ENCODE peak calls at places on chromosomes 16 and 17, in nine cellular contexts. P is naive thymus-derived CD8-positive, alpha-beta T cell; T is HTR-8/SVneo; D is glomerular endothelial cell; J is WERI-Rb-1; X is AG20443; V is GM13977; U is activated naive CD4-positive, alpha-beta T cell treated with anti-CD3 and anti-CD28 coated beads for 36 hours; B is cardiac muscle cell. I is an unnamed sample.

GRCh38 chr17:57106107-57106835 is 21.2 kb downstream of the AKAP1 start:
- DNase-seq in B (no peak), T (no peak), D (no peak), X (no peak), P (no peak), J (peak), U (no peak), V (no peak), I (peak)

GRCh38 chr17:77742579-77742978 is 215.9 kb upstream of the TNRC6C start:
- DNase-seq in D (no peak), P (no peak), X (no peak), U (no peak), B (no peak), T (no peak), V (no peak), J (no peak), I (no peak)

GRCh38 chr16:80071964-80072363 is 468.8 kb upstream of the DYNLRB2 start:
- DNase-seq in T (no peak), X (no peak), B (no peak), U (no peak), P (no peak), D (no peak), J (no peak), V (no peak), I (no peak)

GRCh38 chr17:66964930-66965800 is 658 bp downstream of the CACNG4 start:
- DNase-seq in D (no peak), V (peak), U (peak), T (peak), P (no peak), J (peak), B (peak), X (peak), I (peak)

GRCh38 chr17:1362065-1362848 is 37.8 kb downstream of the YWHAE start:
- DNase-seq in X (no peak), U (peak), B (no peak), D (no peak), P (peak), V (no peak), T (no peak), J (no peak), I (no peak)

GRCh38 chr16:58379736-58380135 is 12.5 kb upstream of the GINS3 start:
- DNase-seq in J (no peak), B (no peak), T (no peak), X (no peak), V (no peak), P (no peak), U (no peak), D (no peak), I (no peak)

GRCh38 chr16:9144106-9144505 is 52.7 kb downstream of the HAPSTR1 start:
- DNase-seq in U (no peak), V (no peak), D (no peak), J (no peak), X (no peak), B (no peak), T (no peak), P (no peak), I (no peak)

GRCh38 chr16:72934661-72935403 is 113.1 kb downstream of the ZFHX3 start:
- DNase-seq in J (no peak), B (peak), D (no peak), U (no peak), P (no peak), V (no peak), X (no peak), T (no peak), I (no peak)

GRCh38 chr16:66524601-66525164 is 25.2 kb downstream of the TK2 start:
- DNase-seq in D (no peak), P (no peak), J (no peak), T (no peak), X (no peak), B (no peak), U (no peak), V (peak), I (no peak)

GRCh38 chr16:86764551-86764950 is 186.2 kb downstream of the FOXL1 start:
- DNase-seq in D (no peak), T (no peak), B (no peak), U (no peak), P (no peak), J (no peak), V (no peak), X (no peak), I (no peak)

GRCh38 chr17:1294157-1294717 is 14.8 kb downstream of the TRARG1 start:
- DNase-seq in P (peak), T (no peak), B (no peak), U (peak), X (no peak), D (no peak), V (no peak), J (no peak), I (no peak)

GRCh38 chr17:34408439-34408838 is 45.4 kb upstream of the CCL1 start:
- DNase-seq in P (no peak), J (no peak), D (no peak), V (no peak), X (no peak), B (no peak), T (no peak), U (no peak), I (no peak)

GRCh38 chr16:84592718-84593117 is 25.2 kb downstream of the COTL1 start:
- DNase-seq in T (no peak), U (no peak), P (no peak), J (no peak), X (no peak), D (no peak), V (no peak), B (no peak), I (no peak)

GRCh38 chr16:56916571-56917403 is 15.2 kb upstream of the HERPUD1 start:
- DNase-seq in B (no peak), X (no peak), U (peak), J (no peak), P (peak), T (no peak), D (no peak), V (peak), I (no peak)

GRCh38 chr16:57998484-57998883 is 2.0 kb downstream of the ZNF319 start:
- DNase-seq in U (peak), D (no peak), J (no peak), B (peak), P (peak), V (no peak), X (no peak), T (no peak), I (no peak)

GRCh38 chr16:56800355-56800754 is 64.7 kb upstream of the SLC12A3 start:
- DNase-seq in X (peak), B (peak), T (no peak), P (no peak), U (no peak), V (no peak), J (no peak), D (no peak), I (no peak)

GRCh38 chr16:54241525-54241924 is 45.1 kb downstream of the IRX3 start:
- DNase-seq in T (no peak), D (no peak), X (no peak), U (no peak), B (no peak), J (no peak), V (no peak), P (no peak), I (no peak)

GRCh38 chr16:86512301-86512859 is 2.1 kb downstream of the FOXF1 start:
- DNase-seq in T (no peak), J (no peak), U (no peak), V (no peak), B (no peak), P (no peak), X (no peak), D (no peak), I (no peak)

GRCh38 chr16:58258326-58258725 is 36.5 kb downstream of the PRSS54 start:
- DNase-seq in D (no peak), T (no peak), B (no peak), X (no peak), V (no peak), U (no peak), J (no peak), P (no peak), I (no peak)

GRCh38 chr16:2926660-2927646 is 15.2 kb downstream of the FLYWCH1 start:
- DNase-seq in X (peak), D (peak), V (peak), P (peak), U (peak), T (peak), B (peak), J (peak), I (peak)

GRCh38 chr17:48052956-48053757 is 5.0 kb downstream of the NFE2L1 start:
- DNase-seq in P (no peak), X (no peak), B (peak), J (peak), D (no peak), V (no peak), U (peak), T (no peak), I (no peak)

GRCh38 chr17:11997972-11998233 is 628 bp upstream of the ZNF18 start:
- DNase-seq in V (no peak), J (no peak), D (no peak), X (no peak), P (no peak), B (no peak), U (no peak), T (no peak), I (no peak)

GRCh38 chr16:9836118-9836736 is 346.0 kb downstream of the GRIN2A start:
- DNase-seq in J (no peak), D (no peak), B (peak), U (peak), X (peak), T (peak), P (no peak), V (no peak), I (peak)

GRCh38 chr17:82888583-82889495 is 49.0 kb upstream of the ZNF750 start:
- DNase-seq in V (no peak), D (no peak), B (no peak), X (no peak), P (no peak), T (no peak), U (no peak), J (no peak), I (no peak)

GRCh38 chr16:1972490-1972877 is 631 bp downstream of the TBL3 start:
- DNase-seq in V (no peak), T (no peak), U (no peak), J (no peak), D (no peak), X (no peak), B (no peak), P (no peak), I (no peak)

GRCh38 chr17:10646393-10646990 is 10.6 kb downstream of the MYH3 start:
- DNase-seq in D (peak), B (peak), U (peak), X (peak), P (peak), V (peak), T (peak), J (peak), I (peak)

GRCh38 chr16:86906608-86907007 is 328.3 kb downstream of the FOXL1 start:
- DNase-seq in V (no peak), U (no peak), X (no peak), P (no peak), T (no peak), J (peak), D (no peak), B (no peak), I (no peak)

GRCh38 chr17:29827179-29827578 is 102.8 kb downstream of the SSH2 start:
- DNase-seq in J (no peak), T (no peak), X (no peak), P (no peak), B (no peak), D (no peak), V (no peak), U (no peak), I (no peak)

GRCh38 chr17:30296499-30297038 is 4.8 kb upstream of the BLMH start:
- DNase-seq in B (no peak), X (no peak), D (no peak), T (no peak), P (no peak), U (no peak), J (no peak), V (no peak), I (no peak)

GRCh38 chr16:56245197-56245596 is 53.9 kb downstream of the GNAO1 start:
- DNase-seq in X (peak), V (no peak), B (no peak), P (no peak), T (peak), U (no peak), D (no peak), J (no peak), I (no peak)

GRCh38 chr16:78259883-78260282 is 160.4 kb downstream of the WWOX start:
- DNase-seq in D (no peak), B (no peak), U (no peak), P (no peak), T (no peak), X (no peak), V (no peak), J (no peak), I (peak)

GRCh38 chr16:69532761-69533459 is 32.9 kb upstream of the NFAT5 start:
- DNase-seq in B (no peak), J (no peak), D (no peak), T (no peak), V (no peak), X (no peak), U (no peak), P (no peak), I (no peak)

GRCh38 chr17:63697341-63698286 is 2.3 kb downstream of the LIMD2 start:
- DNase-seq in U (peak), J (peak), B (peak), X (peak), T (peak), P (peak), D (no peak), V (peak), I (peak)

GRCh38 chr17:41654134-41654907 is 29.9 kb upstream of the KRT17 start:
- DNase-seq in D (no peak), U (no peak), T (no peak), V (no peak), J (no peak), X (no peak), B (no peak), P (no peak), I (no peak)

GRCh38 chr16:2842340-2843000 is 12.4 kb downstream of the ZG16B start:
- DNase-seq in U (peak), V (peak), D (no peak), X (peak), B (peak), J (peak), T (no peak), P (peak), I (peak)

GRCh38 chr17:75111777-75112176 is 2.0 kb downstream of the ARMC7 start:
- DNase-seq in V (no peak), U (no peak), D (no peak), X (no peak), T (no peak), P (no peak), J (no peak), B (no peak), I (no peak)